ENCODE peak calls at places on chromosome 12, in six cellular contexts. O, R, M, G, J and V are unnamed samples.

GRCh38 chr12:76462668-76463224 is 96.8 kb downstream of the OSBPL8 start:
- DNase-seq in O (no peak), R (no peak), M (no peak), G (no peak), J (no peak), V (no peak)

GRCh38 chr12:108482717-108483212 is 32.3 kb upstream of the FICD start:
- DNase-seq in O (no peak), R (no peak), M (no peak), G (peak), J (no peak), V (peak)

GRCh38 chr12:55736780-55737580 is 5.9 kb upstream of the GDF11 start:
- DNase-seq in O (peak), R (peak), M (no peak), G (peak), J (no peak), V (peak)

GRCh38 chr12:45369065-45369464 is 153.2 kb downstream of the ANO6 start:
- DNase-seq in O (no peak), R (no peak), M (peak), G (peak), J (no peak), V (peak)

GRCh38 chr12:90253142-90253541 is 544.5 kb upstream of the ATP2B1 start:
- DNase-seq in O (no peak), R (peak), M (no peak), G (no peak), J (no peak), V (no peak)

GRCh38 chr12:120445911-120446909 is at the start of the genes GATC and TRIAP1:
- DNase-seq in O (peak), R (peak), M (no peak), G (peak), J (peak), V (peak)

GRCh38 chr12:23099604-23100003 is 474.6 kb downstream of the ETNK1 start:
- DNase-seq in O (no peak), R (no peak), M (no peak), G (peak), J (no peak), V (peak)

GRCh38 chr12:104938371-104938770 is 19.7 kb downstream of the SLC41A2 start:
- DNase-seq in O (no peak), R (no peak), M (no peak), G (no peak), J (no peak), V (peak)

GRCh38 chr12:44584625-44585024 is 291.5 kb downstream of the NELL2 start:
- DNase-seq in O (peak), R (no peak), M (no peak), G (no peak), J (no peak), V (no peak)

GRCh38 chr12:22543246-22544037 is 900 bp downstream of the C2CD5 start:
- DNase-seq in O (no peak), R (peak), M (no peak), G (peak), J (no peak), V (peak)